ENCODE peak calls at places on chromosomes 7 and 10, in ten cellular contexts. K is A172; M is activated naive CD4-positive, alpha-beta T cell treated with Interleukin-2 at 50 U/mL for 16 hours; D is GF-D8; S is activated CD4-positive, alpha-beta T cell treated with anti-CD3 and anti-CD28 coated beads, Interleukin-2, amount 50 U/mL, for 48 hours; V is stimulated activated naive CD4-positive, alpha-beta T cell; A is stimulated activated CD4-positive, alpha-beta T cell treated with anti-CD3 and anti-CD28 coated beads, Interleukin-12 subunit alpha, Interleukin-12 subunit beta, amount 100 ng/mL, for 4 hours; E is HT-29; B is smooth muscle cell of the brain vasculature; Z is GM23248. X is an unnamed sample.

GRCh38 chr7:27150568-27151340 is 1.6 kb downstream of the HOXA3 start:
- DNase-seq in K (peak; percentile 48), M (peak; percentile 72), D (no peak), S (peak; percentile 70), V (no peak), A (peak; percentile 66), E (peak; percentile 93), B (no peak), Z (peak; percentile 95), X (no peak)

GRCh38 chr7:129271500-129272355 is 46.9 kb downstream of the AHCYL2 start:
- DNase-seq in K (peak; percentile 60), M (peak; percentile 58), D (peak; percentile 57), S (peak; percentile 66), V (peak; percentile 83), A (peak; percentile 36), E (peak; percentile 81), B (peak; percentile 33), Z (peak; percentile 64), X (no peak)

GRCh38 chr7:137146552-137146961 is 197.0 kb downstream of the PTN start:
- DNase-seq in K (peak; percentile 75), M (no peak), D (no peak), S (no peak), V (no peak), A (no peak), E (no peak), B (no peak), Z (peak; percentile 81), X (no peak)

GRCh38 chr7:3537210-3537875 is 236.3 kb downstream of the SDK1 start:
- DNase-seq in K (peak; percentile 60), M (no peak), D (no peak), S (no peak), V (no peak), A (no peak), E (no peak), B (no peak), Z (no peak), X (no peak)

GRCh38 chr7:130488376-130489139 is 3.3 kb upstream of the MEST start:
- DNase-seq in K (no peak), M (no peak), D (no peak), S (no peak), V (no peak), A (no peak), E (no peak), B (no peak), Z (no peak), X (no peak)

GRCh38 chr10:51743146-51743545 is 43.8 kb upstream of the CSTF2T start:
- DNase-seq in K (no peak), M (no peak), D (no peak), S (no peak), V (no peak), A (no peak), E (no peak), B (no peak), Z (peak; percentile 51), X (no peak)

GRCh38 chr7:44969049-44969700 is 9.6 kb downstream of the MYO1G start:
- DNase-seq in K (no peak), M (no peak), D (no peak), S (peak; percentile 6), V (no peak), A (no peak), E (no peak), B (no peak), Z (no peak), X (no peak)

GRCh38 chr7:17209101-17209500 is 89.4 kb upstream of the AHR start:
- DNase-seq in K (no peak), M (no peak), D (no peak), S (no peak), V (no peak), A (no peak), E (no peak), B (no peak), Z (no peak), X (no peak)

GRCh38 chr7:70574970-70575799 is 556.8 kb upstream of the GALNT17 start:
- DNase-seq in K (peak; percentile 69), M (no peak), D (no peak), S (no peak), V (no peak), A (no peak), E (no peak), B (no peak), Z (peak; percentile 13), X (no peak)

GRCh38 chr10:124997246-124997790 is 55.4 kb downstream of the ZRANB1 start:
- DNase-seq in K (no peak), M (no peak), D (no peak), S (no peak), V (no peak), A (no peak), E (no peak), B (no peak), Z (no peak), X (no peak)

GRCh38 chr7:555551-556160 is 36.0 kb upstream of the PDGFA start:
- DNase-seq in K (no peak), M (no peak), D (no peak), S (no peak), V (no peak), A (no peak), E (no peak), B (no peak), Z (no peak), X (no peak)

GRCh38 chr10:44988957-44989620 is 10.5 kb upstream of the DEPP1 start:
- DNase-seq in K (no peak), M (no peak), D (no peak), S (peak; percentile 1), V (no peak), A (no peak), E (no peak), B (no peak), Z (no peak), X (no peak)

GRCh38 chr7:66013938-66014337 is 31.9 kb upstream of the GUSB start:
- DNase-seq in K (no peak), M (no peak), D (no peak), S (no peak), V (no peak), A (no peak), E (peak; percentile 73), B (peak; percentile 2), Z (peak; percentile 67), X (peak; percentile 45)

GRCh38 chr7:70788276-70788675 is 343.7 kb upstream of the GALNT17 start:
- DNase-seq in K (peak; percentile 51), M (peak; percentile 55), D (no peak), S (peak; percentile 39), V (no peak), A (no peak), E (no peak), B (no peak), Z (no peak), X (no peak)

GRCh38 chr10:117728087-117728486 is 185.5 kb downstream of the EMX2 start:
- DNase-seq in K (no peak), M (no peak), D (no peak), S (no peak), V (no peak), A (no peak), E (no peak), B (no peak), Z (no peak), X (no peak)

GRCh38 chr10:34838366-34838900 is 23.3 kb upstream of the PARD3 start:
- DNase-seq in K (no peak), M (no peak), D (no peak), S (no peak), V (no peak), A (no peak), E (no peak), B (no peak), Z (no peak), X (no peak)

GRCh38 chr7:131021902-131022301 is 287.9 kb upstream of the KLF14 start:
- DNase-seq in K (no peak), M (no peak), D (peak; percentile 78), S (no peak), V (no peak), A (no peak), E (no peak), B (no peak), Z (no peak), X (no peak)

GRCh38 chr7:88314092-88314491 is 7.4 kb upstream of the STEAP4 start:
- DNase-seq in K (no peak), M (no peak), D (no peak), S (no peak), V (no peak), A (no peak), E (no peak), B (no peak), Z (no peak), X (no peak)

GRCh38 chr10:130221456-130222375 is 85.5 kb downstream of the GLRX3 start:
- DNase-seq in K (no peak), M (no peak), D (no peak), S (no peak), V (no peak), A (no peak), E (no peak), B (no peak), Z (no peak), X (no peak)

GRCh38 chr10:58747687-58748086 is 235.0 kb downstream of the BICC1 start:
- DNase-seq in K (no peak), M (no peak), D (no peak), S (no peak), V (no peak), A (no peak), E (no peak), B (no peak), Z (no peak), X (no peak)

GRCh38 chr10:33098966-33099663 is 141.1 kb upstream of the ITGB1 start:
- DNase-seq in K (no peak), M (no peak), D (no peak), S (no peak), V (no peak), A (no peak), E (no peak), B (no peak), Z (peak; percentile 47), X (no peak)